ENCODE peak calls at places on chromosomes 7 and 10, in five cellular contexts. P is bronchial epithelial cell, O is memory B cell, S is retina, X is GM12892. E is an unnamed sample.

GRCh38 chr7:22671177-22671879 is 55.7 kb upstream of the IL6 start:
- DNase-seq in P (peak; percentile 40), X (no peak), S (no peak), O (no peak), E (no peak)

GRCh38 chr10:80158598-80159127 is 26.1 kb downstream of the PLAC9 start:
- DNase-seq in O (no peak), X (no peak), P (peak; percentile 92), S (no peak), E (peak; percentile 52)

GRCh38 chr10:20105931-20106330 is 289.7 kb downstream of the PLXDC2 start:
- DNase-seq in S (no peak), X (no peak), P (no peak), O (no peak), E (no peak)

GRCh38 chr10:132326925-132327324 is 5.1 kb upstream of the LRRC27 start:
- DNase-seq in X (no peak), S (no peak), P (no peak), O (no peak), E (no peak)

GRCh38 chr10:5524721-5525531 is at the start of gene CALML3:
- DNase-seq in X (no peak), O (no peak), S (no peak), P (peak; percentile 63), E (no peak)

GRCh38 chr10:102629661-102630614 is 14.3 kb upstream of the TRIM8 start:
- DNase-seq in X (no peak), S (peak; percentile 65), P (peak; percentile 72), O (no peak), E (peak; percentile 28)

GRCh38 chr10:58638406-58638805 is 125.7 kb downstream of the BICC1 start:
- DNase-seq in O (no peak), P (no peak), S (no peak), X (no peak), E (no peak)

GRCh38 chr10:68137174-68137573 is 27.9 kb downstream of the MYPN start:
- DNase-seq in S (no peak), X (no peak), O (no peak), P (no peak), E (no peak)

GRCh38 chr10:107427021-107427420 is 262.5 kb upstream of the SORCS1 start:
- DNase-seq in P (no peak), O (no peak), S (no peak), X (no peak), E (no peak)

GRCh38 chr7:14389052-14389988 is 399.9 kb upstream of the ETV1 start:
- DNase-seq in S (peak; percentile 50), O (no peak), X (no peak), P (no peak), E (no peak)

GRCh38 chr7:140275069-140275961 is 98.5 kb upstream of the KDM7A start:
- DNase-seq in X (no peak), O (no peak), S (no peak), P (no peak), E (no peak)

GRCh38 chr7:85464042-85464651 is 277.3 kb upstream of the SEMA3D start:
- DNase-seq in S (no peak), X (no peak), O (no peak), P (peak; percentile 8), E (no peak)

GRCh38 chr7:78473011-78473410 is 674.4 kb downstream of the PHTF2 start:
- DNase-seq in X (no peak), S (no peak), P (no peak), O (no peak), E (no peak)

GRCh38 chr7:132030161-132030568 is 473.7 kb upstream of the PODXL start:
- DNase-seq in P (no peak), O (no peak), X (no peak), S (no peak), E (peak; percentile 18)

GRCh38 chr10:114937962-114938817 is at the start of gene TRUB1:
- DNase-seq in O (peak; percentile 79), P (peak; percentile 95), S (peak; percentile 95), X (peak; percentile 61), E (peak; percentile 98)

GRCh38 chr7:126040114-126041045 is 1110.8 kb upstream of the POT1 start:
- DNase-seq in S (no peak), X (no peak), O (no peak), P (no peak), E (no peak)

GRCh38 chr7:106313456-106313891 is 28.7 kb upstream of the NAMPT start:
- DNase-seq in X (no peak), S (no peak), P (peak; percentile 80), O (no peak), E (no peak)

GRCh38 chr10:10530313-10530712 is 487.4 kb upstream of the CELF2 start:
- DNase-seq in P (no peak), X (no peak), O (no peak), S (no peak), E (no peak)

GRCh38 chr7:31922883-31923282 is 147.3 kb downstream of the PDE1C start:
- DNase-seq in S (no peak), P (no peak), X (no peak), O (no peak), E (no peak)

GRCh38 chr10:94429049-94429707 is 26.8 kb downstream of the TBC1D12 start:
- DNase-seq in X (no peak), S (no peak), P (no peak), O (no peak), E (no peak)

GRCh38 chr10:132804785-132805426 is 19.0 kb upstream of the NKX6-2 start:
- DNase-seq in S (no peak), O (no peak), P (no peak), X (no peak), E (no peak)